ENCODE peak calls at places on chromosomes 11 and 22, in six cellular contexts. P, Y, T, D, A and L are unnamed samples.

GRCh38 chr22:33524511-33525270 is 395.6 kb downstream of the LARGE1 start:
- DNase-seq in T (no peak), A (no peak), Y (no peak), D (no peak), P (no peak), L (no peak)

GRCh38 chr11:23155503-23155902 is 295.2 kb upstream of the CCDC179 start:
- DNase-seq in D (no peak), A (no peak), P (no peak), T (no peak), Y (no peak), L (no peak)

GRCh38 chr11:77200351-77200750 is 72.3 kb downstream of the MYO7A start:
- DNase-seq in Y (no peak), A (no peak), P (peak; percentile 24), D (no peak), T (no peak), L (no peak)

GRCh38 chr11:119691020-119691666 is 37.9 kb downstream of the NECTIN1 start:
- DNase-seq in P (no peak), T (no peak), D (no peak), A (no peak), Y (no peak), L (no peak)

GRCh38 chr22:24474221-24474620 is 20.9 kb upstream of the UPB1 start:
- DNase-seq in P (no peak), D (no peak), T (no peak), A (no peak), Y (no peak), L (peak; percentile 90)

GRCh38 chr11:106656646-106657045 is 361.6 kb downstream of the GUCY1A2 start:
- DNase-seq in A (no peak), P (no peak), D (no peak), Y (no peak), T (no peak), L (no peak)

GRCh38 chr11:48088682-48089050 is 108.3 kb downstream of the PTPRJ start:
- DNase-seq in D (no peak), A (no peak), Y (no peak), P (peak; percentile 29), T (no peak), L (peak; percentile 77)

GRCh38 chr22:45053571-45053970 is 43.8 kb upstream of the PHF21B start:
- DNase-seq in Y (no peak), A (no peak), D (no peak), T (no peak), P (no peak), L (no peak)

GRCh38 chr11:103125462-103125861 is 16.2 kb downstream of the DYNC2H1 start:
- DNase-seq in T (no peak), Y (no peak), D (no peak), A (no peak), P (no peak), L (no peak)

GRCh38 chr11:102874842-102875241 is at the start of gene MMP12:
- DNase-seq in T (no peak), Y (no peak), D (no peak), A (no peak), P (no peak), L (no peak)

GRCh38 chr11:77322506-77322905 is 21.0 kb upstream of the GDPD4 start:
- DNase-seq in T (no peak), D (no peak), A (no peak), Y (no peak), P (peak; percentile 71), L (peak; percentile 93)

GRCh38 chr11:933002-933820 is 7.5 kb downstream of the AP2A2 start:
- DNase-seq in A (no peak), P (no peak), T (no peak), D (no peak), Y (no peak), L (no peak)

GRCh38 chr11:123251656-123252344 is 56.8 kb upstream of the CLMP start:
- DNase-seq in A (no peak), Y (no peak), P (peak; percentile 85), T (no peak), D (peak; percentile 39), L (no peak)

GRCh38 chr11:77191823-77192495 is 63.9 kb downstream of the MYO7A start:
- DNase-seq in A (peak; percentile 45), D (peak; percentile 89), Y (peak; percentile 21), T (peak; percentile 68), P (peak; percentile 66), L (no peak)

GRCh38 chr11:112963368-112963955 is 2.2 kb downstream of the NCAM1 start:
- DNase-seq in P (no peak), D (no peak), A (peak; percentile 72), Y (no peak), T (no peak), L (no peak)

GRCh38 chr11:35029979-35030378 is 109.0 kb upstream of the CD44 start:
- DNase-seq in P (no peak), A (no peak), D (no peak), T (no peak), Y (no peak), L (no peak)

GRCh38 chr11:1694064-1694845 is 2.7 kb upstream of the KRTAP5-6 start:
- DNase-seq in D (peak; percentile 91), P (peak; percentile 90), T (peak; percentile 89), Y (peak; percentile 82), A (peak; percentile 81), L (peak; percentile 23)

GRCh38 chr11:63783925-63784592 is 15.5 kb upstream of the ZFTA start:
- DNase-seq in A (no peak), D (no peak), Y (no peak), P (no peak), T (no peak), L (no peak)

GRCh38 chr11:128772814-128773213 is 78.9 kb downstream of the FLI1 start:
- DNase-seq in A (peak; percentile 63), T (no peak), P (peak; percentile 59), Y (peak; percentile 81), D (peak; percentile 65), L (no peak)

GRCh38 chr11:63841554-63841953 is 2.6 kb downstream of the MARK2 start:
- DNase-seq in Y (no peak), A (no peak), T (no peak), D (no peak), P (no peak), L (no peak)

DNA sequence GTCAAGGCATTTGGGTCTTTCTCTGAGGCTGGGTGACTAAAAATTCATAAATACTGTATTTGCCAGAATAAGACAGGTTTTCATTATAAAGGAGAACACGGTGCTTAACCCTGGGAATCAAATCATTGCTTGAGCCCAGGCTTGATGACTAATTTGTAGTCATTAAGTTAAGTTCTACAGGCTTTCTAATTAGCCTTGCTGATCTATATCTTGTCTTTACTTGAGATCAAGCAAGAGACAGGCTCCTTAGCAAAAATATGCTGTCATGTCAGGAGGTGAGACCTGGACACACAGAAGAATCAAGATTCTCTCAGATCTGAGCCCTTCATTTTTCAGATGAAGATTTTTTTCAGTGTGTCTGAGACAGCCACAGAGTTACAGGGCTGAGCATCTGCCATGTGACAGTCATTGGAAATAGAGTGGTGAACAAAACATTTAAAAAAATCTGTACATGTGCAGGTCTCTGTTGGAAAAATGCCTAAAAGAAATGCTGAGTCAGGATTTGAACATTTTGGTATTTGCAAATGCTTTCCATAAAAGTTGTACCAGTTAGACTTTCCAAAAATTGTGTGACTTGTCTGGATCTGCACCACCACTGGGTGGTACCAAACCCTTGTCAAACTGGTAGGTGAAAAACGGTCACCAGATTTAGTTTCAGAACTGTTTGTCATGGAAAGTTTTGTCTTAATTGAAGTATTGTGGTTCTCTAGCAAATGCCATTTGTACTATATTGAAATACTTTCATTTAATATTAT is 14.7 kb downstream of the ACAT1 start:
- DNase-seq in T (no peak), P (no peak), A (no peak), D (no peak), Y (no peak), L (no peak)
- TF ChIP-seq CTCF in T (peak; percentile 44), P (peak; percentile 11), A (peak; percentile 52), D (no peak), Y (peak; percentile 12), L (peak; percentile 20)

GRCh38 chr22:23180301-23180892 is at the start of gene BCR:
- DNase-seq in D (peak; percentile 82), T (peak; percentile 48), P (peak; percentile 78), A (peak; percentile 77), Y (peak; percentile 66), L (no peak)
- TF ChIP-seq CTCF in D (peak; percentile 7), T (no peak), P (no peak), A (no peak), Y (no peak), L (no peak)

GRCh38 chr22:23315341-23315917 is 135.1 kb downstream of the BCR start:
- DNase-seq in T (peak; percentile 66), P (peak; percentile 89), Y (peak; percentile 57), A (peak; percentile 80), D (peak; percentile 78), L (peak; percentile 20)
- TF ChIP-seq CTCF in T (peak; percentile 86), P (peak; percentile 85), Y (peak; percentile 70), A (peak; percentile 74), D (peak; percentile 64), L (peak; percentile 52)

GRCh38 chr22:17366830-17367229 is 2.4 kb upstream of the CECR2 start:
- DNase-seq in D (peak; percentile 17), A (peak; percentile 47), Y (peak; percentile 25), P (no peak), T (peak; percentile 65), L (no peak)
- TF ChIP-seq CTCF in D (no peak), A (peak; percentile 45), Y (no peak), P (no peak), T (peak; percentile 59), L (peak; percentile 14)